ENCODE peak calls at places on chromosomes 11 and 22, in six cellular contexts. One of them, this sample, is unnamed.

GRCh38 chr11:22599458-22599857 is 26.2 kb downstream of the FANCF start:
- DNase-seq in heart right ventricle: no peak
- DNase-seq in activated T-cell treated with anti-CD3 and anti-CD28 coated beads, Interleukin-2, amount 50 U/mL, for 48 hours: no peak
- DNase-seq in activated CD4-positive, alpha-beta T cell treated with anti-CD3 and anti-CD28 coated beads for 24 hours: no peak
- DNase-seq in GM23248: no peak
- DNase-seq in HuH-7.5: no peak
- DNase-seq in this sample: no peak

GRCh38 chr11:76661835-76662434 is 8.6 kb downstream of the LRRC32 start:
- DNase-seq in heart right ventricle: no peak
- DNase-seq in activated T-cell treated with anti-CD3 and anti-CD28 coated beads, Interleukin-2, amount 50 U/mL, for 48 hours: no peak
- DNase-seq in activated CD4-positive, alpha-beta T cell treated with anti-CD3 and anti-CD28 coated beads for 24 hours: no peak
- DNase-seq in GM23248: no peak
- DNase-seq in HuH-7.5: no peak
- DNase-seq in this sample: no peak

GRCh38 chr22:17199131-17199731 is 20.0 kb downstream of the ADA2 start:
- DNase-seq in heart right ventricle: no peak
- DNase-seq in activated T-cell treated with anti-CD3 and anti-CD28 coated beads, Interleukin-2, amount 50 U/mL, for 48 hours: no peak
- DNase-seq in activated CD4-positive, alpha-beta T cell treated with anti-CD3 and anti-CD28 coated beads for 24 hours: no peak
- DNase-seq in GM23248: peak; percentile 77
- DNase-seq in HuH-7.5: no peak
- DNase-seq in this sample: peak; percentile 64

GRCh38 chr22:26848244-26848920 is 191.0 kb downstream of the MIAT start:
- DNase-seq in heart right ventricle: no peak
- DNase-seq in activated T-cell treated with anti-CD3 and anti-CD28 coated beads, Interleukin-2, amount 50 U/mL, for 48 hours: no peak
- DNase-seq in activated CD4-positive, alpha-beta T cell treated with anti-CD3 and anti-CD28 coated beads for 24 hours: no peak
- DNase-seq in GM23248: no peak
- DNase-seq in HuH-7.5: no peak
- DNase-seq in this sample: no peak

GRCh38 chr22:25736378-25737011 is 5.5 kb upstream of the MYO18B start:
- DNase-seq in heart right ventricle: no peak
- DNase-seq in activated T-cell treated with anti-CD3 and anti-CD28 coated beads, Interleukin-2, amount 50 U/mL, for 48 hours: peak; percentile 66
- DNase-seq in activated CD4-positive, alpha-beta T cell treated with anti-CD3 and anti-CD28 coated beads for 24 hours: no peak
- DNase-seq in GM23248: no peak
- DNase-seq in HuH-7.5: no peak
- DNase-seq in this sample: no peak

GRCh38 chr11:83159901-83160865 is 3.3 kb downstream of the PCF11 start:
- DNase-seq in heart right ventricle: no peak
- DNase-seq in activated T-cell treated with anti-CD3 and anti-CD28 coated beads, Interleukin-2, amount 50 U/mL, for 48 hours: no peak
- DNase-seq in activated CD4-positive, alpha-beta T cell treated with anti-CD3 and anti-CD28 coated beads for 24 hours: no peak
- DNase-seq in GM23248: peak; percentile 75
- DNase-seq in HuH-7.5: no peak
- DNase-seq in this sample: no peak

GRCh38 chr11:127471662-127472061 is 471.1 kb upstream of the KIRREL3 start:
- DNase-seq in heart right ventricle: no peak
- DNase-seq in activated T-cell treated with anti-CD3 and anti-CD28 coated beads, Interleukin-2, amount 50 U/mL, for 48 hours: no peak
- DNase-seq in activated CD4-positive, alpha-beta T cell treated with anti-CD3 and anti-CD28 coated beads for 24 hours: no peak
- DNase-seq in GM23248: peak; percentile 3
- DNase-seq in HuH-7.5: no peak
- DNase-seq in this sample: no peak

GRCh38 chr11:130369141-130369691 is 54.5 kb upstream of the ZBTB44 start:
- DNase-seq in heart right ventricle: no peak
- DNase-seq in activated T-cell treated with anti-CD3 and anti-CD28 coated beads, Interleukin-2, amount 50 U/mL, for 48 hours: no peak
- DNase-seq in activated CD4-positive, alpha-beta T cell treated with anti-CD3 and anti-CD28 coated beads for 24 hours: no peak
- DNase-seq in GM23248: peak; percentile 45
- DNase-seq in HuH-7.5: no peak
- DNase-seq in this sample: no peak

GRCh38 chr11:62370743-62371440 is 33.6 kb downstream of the ASRGL1 start:
- DNase-seq in heart right ventricle: peak; percentile 37
- DNase-seq in activated T-cell treated with anti-CD3 and anti-CD28 coated beads, Interleukin-2, amount 50 U/mL, for 48 hours: peak; percentile 46
- DNase-seq in activated CD4-positive, alpha-beta T cell treated with anti-CD3 and anti-CD28 coated beads for 24 hours: no peak
- DNase-seq in GM23248: no peak
- DNase-seq in HuH-7.5: no peak
- DNase-seq in this sample: no peak

GRCh38 chr22:46262449-46263207 is 515 bp downstream of the PKDREJ start:
- DNase-seq in heart right ventricle: peak; percentile 80
- DNase-seq in activated T-cell treated with anti-CD3 and anti-CD28 coated beads, Interleukin-2, amount 50 U/mL, for 48 hours: peak; percentile 46
- DNase-seq in activated CD4-positive, alpha-beta T cell treated with anti-CD3 and anti-CD28 coated beads for 24 hours: no peak
- DNase-seq in GM23248: peak; percentile 67
- DNase-seq in HuH-7.5: no peak
- DNase-seq in this sample: no peak

GRCh38 chr22:36323855-36324331 is 63.9 kb downstream of the MYH9 start:
- DNase-seq in heart right ventricle: peak; percentile 74
- DNase-seq in activated T-cell treated with anti-CD3 and anti-CD28 coated beads, Interleukin-2, amount 50 U/mL, for 48 hours: no peak
- DNase-seq in activated CD4-positive, alpha-beta T cell treated with anti-CD3 and anti-CD28 coated beads for 24 hours: no peak
- DNase-seq in GM23248: peak; percentile 83
- DNase-seq in HuH-7.5: no peak
- DNase-seq in this sample: no peak

GRCh38 chr11:132361011-132361550 is 990.7 kb downstream of the NTM start:
- DNase-seq in heart right ventricle: no peak
- DNase-seq in activated T-cell treated with anti-CD3 and anti-CD28 coated beads, Interleukin-2, amount 50 U/mL, for 48 hours: no peak
- DNase-seq in activated CD4-positive, alpha-beta T cell treated with anti-CD3 and anti-CD28 coated beads for 24 hours: no peak
- DNase-seq in GM23248: no peak
- DNase-seq in HuH-7.5: no peak
- DNase-seq in this sample: no peak

GRCh38 chr22:33853200-33854097 is 66.8 kb downstream of the LARGE1 start:
- DNase-seq in heart right ventricle: peak; percentile 63
- DNase-seq in activated T-cell treated with anti-CD3 and anti-CD28 coated beads, Interleukin-2, amount 50 U/mL, for 48 hours: no peak
- DNase-seq in activated CD4-positive, alpha-beta T cell treated with anti-CD3 and anti-CD28 coated beads for 24 hours: no peak
- DNase-seq in GM23248: peak; percentile 92
- DNase-seq in HuH-7.5: no peak
- DNase-seq in this sample: peak; percentile 51

GRCh38 chr11:76666830-76667229 is 3.7 kb downstream of the LRRC32 start:
- DNase-seq in heart right ventricle: no peak
- DNase-seq in activated T-cell treated with anti-CD3 and anti-CD28 coated beads, Interleukin-2, amount 50 U/mL, for 48 hours: no peak
- DNase-seq in activated CD4-positive, alpha-beta T cell treated with anti-CD3 and anti-CD28 coated beads for 24 hours: no peak
- DNase-seq in GM23248: no peak
- DNase-seq in HuH-7.5: no peak
- DNase-seq in this sample: no peak

This sample was measured in AG09319.